ENCODE peak calls at places on chromosomes 2 and 18, in eight cellular contexts. L, Z, C, S, I, X, K and D are unnamed samples.

GRCh38 chr2:52934354-52934898 is 833.2 kb upstream of the CHAC2 start:
- DNase-seq in L (no peak), Z (peak), C (peak), S (no peak), I (no peak), X (peak), K (no peak), D (peak)

GRCh38 chr18:76380791-76381405 is 114.1 kb downstream of the ZNF516 start:
- DNase-seq in L (peak), Z (no peak), C (no peak), S (no peak), I (no peak), X (peak), K (no peak), D (no peak)

GRCh38 chr2:85557130-85557529 is 4.2 kb downstream of the GGCX start:
- DNase-seq in L (no peak), Z (no peak), C (no peak), S (no peak), I (no peak), X (no peak), K (no peak), D (no peak)

GRCh38 chr2:3435440-3435839 is 55.9 kb downstream of the TRAPPC12 start:
- DNase-seq in L (no peak), Z (no peak), C (no peak), S (no peak), I (no peak), X (no peak), K (no peak), D (no peak)

GRCh38 chr18:77733292-77733903 is 483.8 kb downstream of the GALR1 start:
- DNase-seq in L (peak), Z (no peak), C (no peak), S (no peak), I (no peak), X (no peak), K (no peak), D (no peak)

GRCh38 chr18:9760641-9761040 is 52.5 kb downstream of the RAB31 start:
- DNase-seq in L (no peak), Z (no peak), C (no peak), S (no peak), I (no peak), X (no peak), K (no peak), D (no peak)

GRCh38 chr2:240595381-240596079 is 9.0 kb downstream of the CAPN10 start:
- DNase-seq in L (peak), Z (no peak), C (no peak), S (peak), I (no peak), X (peak), K (no peak), D (no peak)

GRCh38 chr2:58156780-58157179 is 84.3 kb downstream of the FANCL start:
- DNase-seq in L (no peak), Z (no peak), C (no peak), S (no peak), I (peak), X (no peak), K (no peak), D (no peak)

GRCh38 chr2:238420878-238421694 is 5.6 kb upstream of the ASB1 start:
- DNase-seq in L (no peak), Z (no peak), C (no peak), S (no peak), I (peak), X (no peak), K (no peak), D (no peak)

GRCh38 chr2:3022841-3023372 is 354.7 kb downstream of the EIPR1 start:
- DNase-seq in L (no peak), Z (no peak), C (no peak), S (no peak), I (no peak), X (no peak), K (no peak), D (no peak)

GRCh38 chr2:188725981-188726380 is 248.2 kb upstream of the COL3A1 start:
- DNase-seq in L (no peak), Z (peak), C (peak), S (no peak), I (peak), X (peak), K (no peak), D (no peak)

GRCh38 chr2:163471947-163472346 is 263.9 kb downstream of the FIGN start:
- DNase-seq in L (no peak), Z (peak), C (peak), S (no peak), I (peak), X (peak), K (no peak), D (no peak)

GRCh38 chr2:53896864-53897263 is 37.1 kb upstream of the GPR75 start:
- DNase-seq in L (no peak), Z (no peak), C (peak), S (no peak), I (peak), X (peak), K (no peak), D (peak)

GRCh38 chr2:46142546-46143329 is 154.5 kb upstream of the EPAS1 start:
- DNase-seq in L (no peak), Z (no peak), C (no peak), S (no peak), I (no peak), X (no peak), K (no peak), D (no peak)

GRCh38 chr18:23950644-23951043 is 63.9 kb upstream of the TTC39C start:
- DNase-seq in L (no peak), Z (no peak), C (no peak), S (no peak), I (no peak), X (no peak), K (no peak), D (no peak)

GRCh38 chr18:53785811-53786210 is 438.7 kb downstream of the MBD2 start:
- DNase-seq in L (no peak), Z (no peak), C (no peak), S (no peak), I (no peak), X (no peak), K (no peak), D (no peak)

GRCh38 chr2:63735931-63736820 is 105.5 kb upstream of the UGP2 start:
- DNase-seq in L (no peak), Z (no peak), C (no peak), S (no peak), I (peak), X (peak), K (no peak), D (no peak)

GRCh38 chr18:49029628-49030027 is 78.9 kb upstream of the SMAD7 start:
- DNase-seq in L (no peak), Z (no peak), C (no peak), S (no peak), I (no peak), X (no peak), K (no peak), D (no peak)

GRCh38 chr2:191369034-191369433 is 123.8 kb downstream of the MYO1B start:
- DNase-seq in L (no peak), Z (no peak), C (no peak), S (no peak), I (no peak), X (no peak), K (no peak), D (no peak)

GRCh38 chr2:145807978-145808377 is 1288.1 kb upstream of the ZEB2 start:
- DNase-seq in L (no peak), Z (peak), C (no peak), S (no peak), I (peak), X (peak), K (no peak), D (no peak)

GRCh38 chr18:555705-556402 is 24.3 kb upstream of the CETN1 start:
- DNase-seq in L (no peak), Z (no peak), C (no peak), S (no peak), I (peak), X (no peak), K (no peak), D (no peak)

GRCh38 chr2:63034575-63034974 is 16.1 kb upstream of the OTX1 start:
- DNase-seq in L (no peak), Z (no peak), C (no peak), S (no peak), I (no peak), X (no peak), K (no peak), D (no peak)